ENCODE peak calls at places on chromosomes 7 and 10, in six cellular contexts. J is H54, Q is A549, E is GM12878, Y is transverse colon, O is sigmoid colon. B is an unnamed sample.

GRCh38 chr7:46226860-46227259 is 305.8 kb upstream of the IGFBP3 start:
- DNase-seq in J (no peak), Q (peak), E (no peak), Y (no peak), O (no peak), B (no peak)

GRCh38 chr7:27868117-27868516 is 128.2 kb downstream of the TAX1BP1 start:
- DNase-seq in J (no peak), Q (no peak), E (no peak), Y (no peak), O (no peak), B (no peak)

GRCh38 chr7:64630496-64630895 is 35.4 kb upstream of the ZNF107 start:
- DNase-seq in J (no peak), Q (peak), E (no peak), Y (no peak), O (no peak), B (peak)

GRCh38 chr10:31261502-31262311 is 57.3 kb upstream of the ZEB1 start:
- DNase-seq in J (peak), Q (no peak), E (no peak), Y (no peak), O (no peak), B (no peak)

GRCh38 chr10:98919899-98920298 is 315.8 kb downstream of the HPSE2 start:
- DNase-seq in J (no peak), Q (no peak), E (no peak), Y (no peak), O (no peak), B (peak)

GRCh38 chr7:18637516-18637915 is 142.0 kb downstream of the HDAC9 start:
- DNase-seq in J (no peak), Q (no peak), E (no peak), Y (no peak), O (no peak), B (no peak)

GRCh38 chr7:83798489-83798888 is 149.6 kb upstream of the SEMA3E start:
- DNase-seq in J (no peak), Q (no peak), E (peak), Y (no peak), O (no peak), B (no peak)

GRCh38 chr10:31036209-31036608 is 4.5 kb upstream of the ZNF438 start:
- DNase-seq in J (no peak), Q (no peak), E (no peak), Y (no peak), O (no peak), B (no peak)

GRCh38 chr7:85175217-85175616 is 11.6 kb downstream of the SEMA3D start:
- DNase-seq in J (no peak), Q (no peak), E (no peak), Y (no peak), O (no peak), B (no peak)

GRCh38 chr10:48478469-48478868 is 126.4 kb downstream of the ARHGAP22 start:
- DNase-seq in J (no peak), Q (no peak), E (no peak), Y (no peak), O (no peak), B (no peak)

GRCh38 chr10:28666751-28667467 is 10.4 kb upstream of the BAMBI start:
- DNase-seq in J (no peak), Q (no peak), E (no peak), Y (no peak), O (no peak), B (no peak)

GRCh38 chr10:114403545-114404161 is 649 bp downstream of the AFAP1L2 start:
- DNase-seq in J (no peak), Q (peak), E (no peak), Y (peak), O (peak), B (no peak)

GRCh38 chr7:36021917-36022550 is 131.0 kb upstream of the EEPD1 start:
- DNase-seq in J (no peak), Q (no peak), E (no peak), Y (no peak), O (no peak), B (no peak)

GRCh38 chr7:29100857-29101256 is 45.5 kb downstream of the CPVL start:
- DNase-seq in J (no peak), Q (no peak), E (no peak), Y (no peak), O (no peak), B (no peak)

GRCh38 chr7:14759785-14760184 is 142.8 kb downstream of the DGKB start:
- DNase-seq in J (no peak), Q (no peak), E (no peak), Y (no peak), O (no peak), B (no peak)

GRCh38 chr10:125482108-125482507 is 200.9 kb downstream of the TEX36 start:
- DNase-seq in J (no peak), Q (no peak), E (no peak), Y (no peak), O (no peak), B (no peak)

GRCh38 chr7:153858335-153858734 is 193.9 kb upstream of the DPP6 start:
- DNase-seq in J (no peak), Q (no peak), E (no peak), Y (no peak), O (peak), B (no peak)

GRCh38 chr10:102133373-102134195 is 744 bp downstream of the PPRC1 start:
- DNase-seq in J (peak), Q (peak), E (no peak), Y (peak), O (peak), B (peak)

GRCh38 chr10:117271427-117271826 is 30.5 kb downstream of the SLC18A2 start:
- DNase-seq in J (no peak), Q (no peak), E (no peak), Y (no peak), O (no peak), B (no peak)

GRCh38 chr10:79293841-79294705 is 53.2 kb upstream of the PPIF start:
- DNase-seq in J (peak), Q (no peak), E (no peak), Y (peak), O (no peak), B (peak)

GRCh38 chr7:28093617-28094232 is 86.9 kb downstream of the JAZF1 start:
- DNase-seq in J (peak), Q (peak), E (no peak), Y (peak), O (peak), B (peak)

GRCh38 chr7:3867847-3868246 is 566.8 kb downstream of the SDK1 start:
- DNase-seq in J (no peak), Q (no peak), E (no peak), Y (peak), O (no peak), B (no peak)

GRCh38 chr10:12650122-12650521 is 300.8 kb downstream of the CAMK1D start:
- DNase-seq in J (no peak), Q (no peak), E (no peak), Y (no peak), O (no peak), B (no peak)

GRCh38 chr10:7507887-7508726 is 97.3 kb upstream of the SFMBT2 start:
- DNase-seq in J (no peak), Q (no peak), E (no peak), Y (peak), O (no peak), B (no peak)

DNA sequence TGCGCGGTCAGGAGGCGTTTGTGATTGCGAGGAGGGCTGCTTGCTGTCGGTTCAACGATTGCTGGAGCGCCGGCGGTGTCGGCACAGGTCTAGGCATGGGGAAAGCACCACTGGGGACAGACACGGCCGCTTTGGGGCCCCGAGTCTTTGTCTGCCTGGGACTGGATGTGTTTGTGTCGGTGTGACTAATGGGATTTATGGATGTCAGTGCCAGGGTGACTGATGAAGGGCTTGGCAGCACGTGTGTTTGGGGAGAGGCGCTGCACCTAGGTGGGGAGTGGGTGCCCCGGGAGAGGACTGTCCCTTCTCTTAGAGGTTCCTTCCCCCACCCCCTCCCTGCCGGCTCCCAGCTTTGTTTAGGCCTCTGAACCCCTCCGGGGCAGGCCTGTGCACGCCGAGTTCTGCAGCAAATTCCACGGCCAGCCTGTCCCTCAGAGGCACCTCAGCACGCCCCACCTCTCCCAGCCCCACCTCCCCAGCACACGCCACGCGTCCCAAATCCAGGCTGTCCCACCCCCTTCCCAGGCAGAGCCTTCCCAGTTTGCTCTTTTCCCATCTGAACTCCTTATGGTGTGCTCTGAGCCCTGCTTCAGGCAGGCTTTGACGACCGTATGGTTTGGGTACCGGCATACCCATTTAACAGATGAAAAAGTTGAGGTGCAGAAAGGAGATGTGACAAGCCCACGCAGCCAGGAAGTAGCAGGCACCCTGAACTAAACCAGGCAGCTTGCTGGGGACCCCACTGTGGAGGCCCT is 6.4 kb upstream of the TNRC18 start:
- DNase-seq in J (no peak), Q (no peak), E (no peak), Y (peak), O (peak), B (peak)
- TF ChIP-seq POLR2A in J (peak), Q (no peak), E (no peak), Y (peak), O (no peak), B (no peak)

GRCh38 chr7:87474533-87475358 is 734 bp downstream of the ABCB4 start:
- DNase-seq in J (no peak), Q (no peak), E (peak), Y (peak), O (no peak), B (peak)
- TF ChIP-seq POLR2A in J (no peak), Q (no peak), E (peak), Y (no peak), O (no peak), B (no peak)

DNA sequence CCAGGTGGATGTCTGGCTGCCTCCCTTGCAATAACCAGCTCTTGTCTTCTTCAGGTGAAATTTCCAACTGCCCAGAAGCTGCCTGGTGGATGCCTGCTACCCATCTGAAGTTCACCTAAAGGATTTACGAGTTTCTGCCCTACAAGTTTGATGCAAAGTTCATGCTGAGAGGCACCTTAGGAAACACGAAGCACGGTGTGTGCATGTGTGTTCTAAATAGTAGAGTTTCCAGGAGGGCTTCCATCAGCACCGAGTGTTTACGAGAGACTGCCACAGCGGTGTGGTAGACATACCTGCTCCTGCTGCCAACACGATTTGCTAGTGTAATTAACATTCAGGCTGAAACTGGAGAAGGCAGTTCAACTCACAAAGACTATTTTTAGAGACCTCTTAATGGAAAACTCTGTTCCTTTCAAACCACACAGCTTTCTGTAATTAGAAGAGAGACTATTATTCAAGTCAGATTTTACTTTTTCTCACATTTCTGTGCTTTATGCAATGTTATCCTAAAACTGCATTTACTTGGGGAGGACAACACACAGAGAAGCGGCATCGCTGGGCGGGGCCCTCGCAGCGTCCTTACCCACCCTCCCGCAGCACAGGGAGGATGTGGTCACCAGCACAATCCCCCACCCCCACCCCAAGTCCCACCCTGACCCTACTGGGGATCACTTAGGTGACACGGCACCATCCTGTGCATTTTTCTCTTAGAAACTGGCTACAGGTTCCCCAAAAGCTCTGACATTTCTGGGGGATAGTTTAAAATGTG is 15.5 kb upstream of the CPXM2 start:
- DNase-seq in J (no peak), Q (no peak), E (no peak), Y (no peak), O (no peak), B (no peak)
- TF ChIP-seq POLR2A in J (no peak), Q (no peak), E (no peak), Y (no peak), O (no peak), B (no peak)

DNA sequence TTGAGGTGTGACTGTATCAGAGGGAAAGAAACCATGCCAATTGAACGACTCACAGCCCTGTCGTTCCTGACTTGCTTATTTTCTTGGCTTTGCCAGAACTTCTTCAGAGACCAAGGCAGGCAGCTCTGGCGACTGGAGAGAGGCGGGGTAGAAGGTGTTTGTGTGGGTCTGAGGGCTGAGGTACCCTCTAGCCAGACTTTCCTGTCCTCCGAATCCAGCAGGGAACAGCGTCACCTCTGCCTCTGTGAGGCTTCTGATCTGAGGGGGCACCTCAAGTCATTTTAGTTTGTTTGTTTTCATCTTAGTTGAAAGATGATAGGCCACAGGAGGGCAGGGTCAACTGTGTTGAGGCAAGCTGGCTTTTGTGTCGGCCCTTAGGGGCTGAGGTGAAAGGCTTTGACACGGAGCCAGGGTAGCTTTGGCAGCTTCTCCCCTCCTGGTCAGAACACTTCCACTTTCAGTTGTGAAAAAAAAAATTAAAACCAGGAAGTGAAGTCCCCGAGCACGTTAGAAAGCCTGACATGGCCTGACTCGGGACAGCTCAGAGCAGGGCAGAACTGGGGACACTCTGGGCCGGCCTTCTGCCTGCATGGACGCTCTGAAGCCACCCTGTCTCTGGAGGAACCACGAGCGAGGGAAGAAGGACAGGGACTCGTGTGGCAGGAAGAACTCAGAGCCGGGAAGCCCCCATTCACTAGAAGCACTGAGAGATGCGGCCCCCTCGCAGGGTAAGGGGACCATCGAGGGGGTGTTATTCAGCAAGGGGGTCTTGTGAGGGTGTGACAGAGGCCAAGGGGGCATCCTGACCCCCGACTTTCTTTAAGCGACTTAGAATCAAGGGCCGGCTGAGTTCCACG is 2.0 kb downstream of the ACSL5 start:
- DNase-seq in J (no peak), Q (no peak), E (peak), Y (peak), O (peak), B (peak)
- TF ChIP-seq POLR2A in J (no peak), Q (no peak), E (peak), Y (peak), O (no peak), B (peak)

GRCh38 chr10:4661572-4662255 is 164.3 kb upstream of the AKR1E2 start:
- DNase-seq in J (no peak), Q (no peak), E (no peak), Y (peak), O (peak), B (no peak)

GRCh38 chr10:4658777-4659176 is 167.2 kb upstream of the AKR1E2 start:
- DNase-seq in J (no peak), Q (no peak), E (no peak), Y (no peak), O (no peak), B (no peak)

GRCh38 chr10:4662576-4663161 is 163.3 kb upstream of the AKR1E2 start:
- DNase-seq in J (no peak), Q (peak), E (no peak), Y (no peak), O (peak), B (no peak)

GRCh38 chr10:4663162-4663992 is 162.6 kb upstream of the AKR1E2 start:
- DNase-seq in J (peak), Q (peak), E (peak), Y (peak), O (peak), B (peak)
- TF ChIP-seq POLR2A in J (peak), Q (no peak), E (no peak), Y (peak), O (no peak), B (peak)

GRCh38 chr10:45672201-45673073 is at the start of gene ZFAND4:
- DNase-seq in J (peak), Q (peak), E (peak), Y (peak), O (peak), B (peak)
- TF ChIP-seq POLR2A in J (peak), Q (peak), E (peak), Y (peak), O (no peak), B (peak)

GRCh38 chr10:123325663-123326175 is 171.5 kb downstream of the BUB3 start:
- DNase-seq in J (no peak), Q (no peak), E (no peak), Y (no peak), O (no peak), B (no peak)

GRCh38 chr10:123318516-123318915 is 164.3 kb downstream of the BUB3 start:
- DNase-seq in J (peak), Q (no peak), E (no peak), Y (no peak), O (no peak), B (no peak)

GRCh38 chr10:123327450-123327849 is 173.2 kb downstream of the BUB3 start:
- DNase-seq in J (no peak), Q (no peak), E (peak), Y (no peak), O (no peak), B (no peak)

GRCh38 chr10:123326674-123327073 is 172.5 kb downstream of the BUB3 start:
- DNase-seq in J (no peak), Q (no peak), E (no peak), Y (no peak), O (no peak), B (no peak)

DNA sequence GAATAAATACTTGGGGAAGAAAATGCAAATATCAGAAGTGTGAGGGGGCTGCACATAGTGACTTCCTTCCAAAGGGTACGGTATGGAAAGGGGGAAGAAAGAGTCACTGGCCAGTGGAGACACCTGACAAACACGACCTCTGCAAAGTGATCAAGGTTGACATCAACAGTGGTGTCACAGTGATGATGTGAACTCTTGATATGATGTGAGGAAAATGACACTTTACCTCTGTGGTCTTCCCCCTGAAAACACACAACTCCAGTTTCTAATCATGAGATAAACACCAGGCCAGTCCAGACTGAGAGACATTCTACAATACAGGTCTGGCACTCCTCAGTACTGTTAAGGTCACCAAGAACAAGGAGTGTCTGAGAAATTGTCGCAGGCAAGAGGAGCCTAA is 169.7 kb downstream of the BUB3 start:
- DNase-seq in J (no peak), Q (no peak), E (no peak), Y (no peak), O (no peak), B (no peak)
- TF ChIP-seq POLR2A in J (no peak), Q (no peak), E (no peak), Y (no peak), O (no peak), B (no peak)

GRCh38 chr10:73785221-73785720 is at the start of gene ZSWIM8:
- DNase-seq in J (peak), Q (peak), E (peak), Y (peak), O (peak), B (peak)
- TF ChIP-seq POLR2A in J (peak), Q (peak), E (peak), Y (peak), O (peak), B (peak)

B was measured in erythroblast.